ENCODE peak calls at places on chromosome 15, in four cellular contexts. G, S, Y and X are unnamed samples.

GRCh38 chr15:52529289-52529929 is 729 bp upstream of the MYO5A start:
- DNase-seq in G (no peak), S (no peak), Y (no peak), X (no peak)

GRCh38 chr15:101428758-101429157 is 60.7 kb downstream of the PCSK6 start:
- DNase-seq in G (no peak), S (no peak), Y (no peak), X (peak; percentile 66)

GRCh38 chr15:38536201-38536676 is 28.4 kb downstream of the RASGRP1 start:
- DNase-seq in G (no peak), S (peak; percentile 78), Y (peak; percentile 36), X (no peak)

GRCh38 chr15:49415171-49415570 is 7.9 kb upstream of the FGF7 start:
- DNase-seq in G (no peak), S (no peak), Y (no peak), X (no peak)

GRCh38 chr15:51377038-51377761 is 35.7 kb downstream of the GLDN start:
- DNase-seq in G (no peak), S (peak; percentile 81), Y (no peak), X (peak; percentile 40)

GRCh38 chr15:51613988-51614387 is 8.6 kb downstream of the DMXL2 start:
- DNase-seq in G (no peak), S (no peak), Y (no peak), X (no peak)

GRCh38 chr15:36501063-36501678 is 78.3 kb upstream of the CDIN1 start:
- DNase-seq in G (peak; percentile 21), S (peak; percentile 52), Y (no peak), X (no peak)

GRCh38 chr15:40893019-40893723 is 1.1 kb upstream of the VPS18 start:
- DNase-seq in G (no peak), S (no peak), Y (no peak), X (no peak)

GRCh38 chr15:29736745-29737023 is 85.6 kb downstream of the TJP1 start:
- DNase-seq in G (no peak), S (no peak), Y (no peak), X (no peak)

GRCh38 chr15:84638103-84638502 is 16.0 kb downstream of the WDR73 start:
- DNase-seq in G (no peak), S (no peak), Y (no peak), X (no peak)

GRCh38 chr15:67827561-67828378 is 2.5 kb downstream of the SKOR1 start:
- DNase-seq in G (no peak), S (no peak), Y (no peak), X (no peak)